ENCODE peak calls at places on chromosomes 3 and 15, in nine cellular contexts. B is BE2C, D is GM23248, R is astrocyte, M is PC-9, A is thoracic aorta, X is tibial nerve, F is lower lobe of right lung, I is transverse colon. Q is an unnamed sample.

GRCh38 chr3:155281892-155282291 is 11.6 kb downstream of the STRIT1 start:
- DNase-seq in B (no peak), D (peak; percentile 31), R (peak; percentile 38), M (no peak), A (no peak), X (no peak), F (no peak), I (no peak), Q (no peak)

GRCh38 chr3:36944641-36945270 is at the start of gene TRANK1:
- DNase-seq in B (peak; percentile 21), D (peak; percentile 84), R (no peak), M (no peak), A (peak; percentile 26), X (peak; percentile 74), F (peak; percentile 84), I (peak; percentile 71), Q (peak; percentile 86)

GRCh38 chr3:49689046-49689886 is at the start of the genes MST1 and RNF123:
- DNase-seq in B (peak; percentile 91), D (peak; percentile 89), R (peak; percentile 85), M (peak; percentile 88), A (peak; percentile 21), X (peak; percentile 78), F (peak; percentile 92), I (peak; percentile 90), Q (peak; percentile 94)

GRCh38 chr15:69869881-69870465 is 227.7 kb downstream of the TLE3 start:
- DNase-seq in B (no peak), D (no peak), R (no peak), M (no peak), A (no peak), X (no peak), F (no peak), I (no peak), Q (no peak)

GRCh38 chr15:101326462-101327146 is 31.6 kb upstream of the SNRPA1 start:
- DNase-seq in B (no peak), D (no peak), R (no peak), M (no peak), A (no peak), X (no peak), F (no peak), I (no peak), Q (no peak)

GRCh38 chr3:37320276-37320675 is 145.9 kb upstream of the LRRFIP2 start:
- DNase-seq in B (no peak), D (no peak), R (no peak), M (no peak), A (no peak), X (no peak), F (no peak), I (no peak), Q (no peak)

GRCh38 chr3:171704002-171704401 is 106.3 kb downstream of the PLD1 start:
- DNase-seq in B (peak; percentile 61), D (peak; percentile 61), R (peak; percentile 30), M (peak; percentile 29), A (no peak), X (no peak), F (no peak), I (peak; percentile 30), Q (no peak)

GRCh38 chr3:190533511-190534282 is 19.8 kb downstream of the IL1RAP start:
- DNase-seq in B (no peak), D (peak; percentile 97), R (peak; percentile 100), M (peak; percentile 79), A (peak; percentile 44), X (peak; percentile 49), F (peak; percentile 80), I (peak; percentile 25), Q (peak; percentile 83)

GRCh38 chr3:162072656-162073055 is 576.0 kb downstream of the OTOL1 start:
- DNase-seq in B (no peak), D (no peak), R (no peak), M (no peak), A (no peak), X (no peak), F (no peak), I (no peak), Q (no peak)

GRCh38 chr3:169354774-169355501 is 308.6 kb downstream of the MECOM start:
- DNase-seq in B (peak; percentile 85), D (no peak), R (no peak), M (no peak), A (no peak), X (no peak), F (no peak), I (no peak), Q (no peak)

GRCh38 chr3:182179631-182180030 is 467.9 kb downstream of the SOX2 start:
- DNase-seq in B (no peak), D (no peak), R (no peak), M (no peak), A (no peak), X (no peak), F (no peak), I (no peak), Q (no peak)

GRCh38 chr3:62007036-62007435 is 366.3 kb downstream of the FEZF2 start:
- DNase-seq in B (no peak), D (peak; percentile 11), R (peak; percentile 53), M (no peak), A (no peak), X (no peak), F (no peak), I (no peak), Q (no peak)

GRCh38 chr3:158105124-158105709 is 1.0 kb downstream of the SHOX2 start:
- DNase-seq in B (peak; percentile 53), D (peak; percentile 88), R (no peak), M (no peak), A (no peak), X (peak; percentile 24), F (no peak), I (no peak), Q (no peak)

GRCh38 chr3:15556512-15556911 is 35.0 kb upstream of the COLQ start:
- DNase-seq in B (no peak), D (no peak), R (no peak), M (no peak), A (no peak), X (no peak), F (no peak), I (no peak), Q (no peak)

GRCh38 chr15:89482139-89482538 is 14.2 kb downstream of the RHCG start:
- DNase-seq in B (no peak), D (peak; percentile 25), R (no peak), M (no peak), A (no peak), X (no peak), F (no peak), I (no peak), Q (no peak)

GRCh38 chr3:105876745-105877624 is 8.2 kb upstream of the CBLB start:
- DNase-seq in B (no peak), D (no peak), R (no peak), M (no peak), A (no peak), X (no peak), F (no peak), I (no peak), Q (no peak)

GRCh38 chr15:84648539-84648938 is 5.5 kb downstream of the WDR73 start:
- DNase-seq in B (no peak), D (peak; percentile 81), R (no peak), M (no peak), A (no peak), X (peak; percentile 45), F (peak; percentile 82), I (no peak), Q (peak; percentile 85)

GRCh38 chr3:146640955-146641867 is 36.1 kb upstream of the PLSCR5 start:
- DNase-seq in B (no peak), D (peak; percentile 61), R (peak; percentile 10), M (peak; percentile 32), A (no peak), X (peak; percentile 21), F (no peak), I (no peak), Q (no peak)

GRCh38 chr3:152346058-152346457 is 77.3 kb downstream of the MBNL1 start:
- DNase-seq in B (no peak), D (no peak), R (no peak), M (no peak), A (no peak), X (no peak), F (no peak), I (no peak), Q (no peak)
- H3K4me1 ChIP-seq in B (peaks cover 4% of the 10 kb centered on the region), D (peaks cover 33% of the 10 kb centered on the region), R (peaks cover 24% of the 10 kb centered on the region), M (peaks cover 22% of the 10 kb centered on the region), A (peaks cover 73% of the 10 kb centered on the region), X (peaks cover 11% of the 10 kb centered on the region), F (peaks cover 60% of the 10 kb centered on the region), I (peaks cover 31% of the 10 kb centered on the region), Q (peaks cover 4% of the 10 kb centered on the region)

DNA sequence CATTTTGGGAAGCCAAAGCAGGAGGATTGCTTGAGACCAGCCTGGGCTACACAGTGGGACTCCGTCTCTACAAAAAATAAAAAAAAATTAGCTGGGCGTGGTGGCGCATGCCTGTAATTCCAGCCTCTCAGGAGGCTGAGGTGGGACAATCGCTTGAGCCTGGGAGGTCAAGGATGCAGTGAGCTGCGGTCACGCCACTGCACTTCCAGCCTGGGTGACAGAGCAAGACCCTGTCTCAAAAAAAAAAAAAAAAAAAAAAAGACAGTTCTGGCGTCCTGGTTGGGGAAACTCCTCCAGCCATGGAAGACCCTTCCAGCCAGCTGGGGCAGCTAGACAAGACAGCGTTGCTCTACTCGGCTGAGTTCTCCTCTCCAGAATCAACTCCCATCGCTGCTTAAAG is 36.5 kb downstream of the CPN2 start:
- DNase-seq in B (no peak), D (no peak), R (no peak), M (peak; percentile 42), A (no peak), X (no peak), F (no peak), I (no peak), Q (no peak)
- H3K27me3 ChIP-seq in B (no peaks in the 10 kb centered on the region), D (peaks cover 52% of the 10 kb centered on the region), R (peaks cover 59% of the 10 kb centered on the region), M (no peaks in the 10 kb centered on the region), A (no peaks in the 10 kb centered on the region), X (no peaks in the 10 kb centered on the region), F (peaks cover 6% of the 10 kb centered on the region), I (peaks cover 11% of the 10 kb centered on the region), Q (no peaks in the 10 kb centered on the region)

GRCh38 chr3:127676456-127676855 is 3.7 kb downstream of the ABTB1 start:
- DNase-seq in B (peak; percentile 4), D (no peak), R (no peak), M (no peak), A (no peak), X (no peak), F (no peak), I (no peak), Q (no peak)

GRCh38 chr3:127676921-127677351 is 4.2 kb downstream of the ABTB1 start:
- DNase-seq in B (peak; percentile 4), D (no peak), R (no peak), M (no peak), A (no peak), X (no peak), F (no peak), I (no peak), Q (no peak)

GRCh38 chr3:127678611-127679533 is 6.1 kb downstream of the ABTB1 start:
- DNase-seq in B (no peak), D (no peak), R (no peak), M (no peak), A (no peak), X (no peak), F (no peak), I (no peak), Q (no peak)

GRCh38 chr3:127678315-127678599 is 5.5 kb downstream of the ABTB1 start:
- DNase-seq in B (no peak), D (no peak), R (no peak), M (no peak), A (no peak), X (no peak), F (no peak), I (no peak), Q (no peak)

GRCh38 chr3:127677541-127678314 is 5.0 kb downstream of the ABTB1 start:
- DNase-seq in B (no peak), D (no peak), R (no peak), M (no peak), A (no peak), X (no peak), F (no peak), I (no peak), Q (peak; percentile 33)
- H3K4me1 ChIP-seq in B (no peaks in the 10 kb centered on the region), D (no peaks in the 10 kb centered on the region), R (peaks cover 7% of the 10 kb centered on the region), M (no peaks in the 10 kb centered on the region), A (peaks cover 10% of the 10 kb centered on the region), X (peaks cover 11% of the 10 kb centered on the region), F (peaks cover 14% of the 10 kb centered on the region), I (peaks cover 19% of the 10 kb centered on the region), Q (peaks cover 5% of the 10 kb centered on the region)

GRCh38 chr3:10816863-10817253 is 830 bp downstream of the SLC6A11 start:
- DNase-seq in B (no peak), D (no peak), R (no peak), M (no peak), A (no peak), X (no peak), F (no peak), I (no peak), Q (no peak)
- H3K27me3 ChIP-seq in B (peaks cover 12% of the 10 kb centered on the region), D (peaks cover 39% of the 10 kb centered on the region), R (peaks cover 42% of the 10 kb centered on the region), M (peaks cover 45% of the 10 kb centered on the region), A (no peaks in the 10 kb centered on the region), X (no peaks in the 10 kb centered on the region), F (peaks cover 36% of the 10 kb centered on the region), I (peaks cover 47% of the 10 kb centered on the region), Q (no peaks in the 10 kb centered on the region)